ENCODE peak calls at places on chromosomes 2 and 18, in ten cellular contexts. R is MM.1S, X is dorsolateral prefrontal cortex, P is uterus, U is AG04449, T is GM12865, N is cardiac muscle cell, Z is sigmoid colon, K is GM23338, H is suprapubic skin. M is an unnamed sample.
A peak's percentile ranks its signal among the peaks of the same experiment; 100 is the strongest.

GRCh38 chr2:128421286-128421685 is 102.6 kb upstream of the HS6ST1 start:
- DNase-seq in R (no peak), X (peak; percentile 25), P (peak; percentile 7), U (no peak), T (no peak), N (no peak), Z (no peak), K (no peak), H (peak; percentile 48), M (no peak)

GRCh38 chr2:29367986-29368677 is 252.9 kb downstream of the CLIP4 start:
- DNase-seq in R (no peak), X (no peak), P (no peak), U (no peak), T (no peak), N (no peak), Z (no peak), K (no peak), H (no peak), M (no peak)

GRCh38 chr18:74980669-74981068 is 228.3 kb downstream of the PTGR3 start:
- DNase-seq in R (no peak), X (no peak), P (no peak), U (no peak), T (no peak), N (no peak), Z (no peak), K (no peak), H (no peak), M (no peak)

GRCh38 chr2:46829240-46829970 is 86.2 kb downstream of the MCFD2 start:
- DNase-seq in R (no peak), X (no peak), P (no peak), U (no peak), T (no peak), N (no peak), Z (no peak), K (no peak), H (no peak), M (no peak)

GRCh38 chr2:68831688-68832087 is 39.5 kb downstream of the BMP10 start:
- DNase-seq in R (no peak), X (no peak), P (no peak), U (peak; percentile 3), T (no peak), N (no peak), Z (no peak), K (no peak), H (no peak), M (no peak)

GRCh38 chr2:204654679-204655078 is 109.4 kb downstream of the PARD3B start:
- DNase-seq in R (no peak), X (no peak), P (no peak), U (no peak), T (no peak), N (no peak), Z (no peak), K (no peak), H (no peak), M (no peak)

GRCh38 chr18:55251186-55251995 is 292.1 kb upstream of the CCDC68 start:
- DNase-seq in R (no peak), X (no peak), P (peak; percentile 49), U (no peak), T (peak; percentile 68), N (peak; percentile 15), Z (no peak), K (peak; percentile 79), H (no peak), M (no peak)

GRCh38 chr2:152055366-152056108 is 43.3 kb downstream of the CACNB4 start:
- DNase-seq in R (no peak), X (no peak), P (no peak), U (no peak), T (peak; percentile 57), N (no peak), Z (no peak), K (no peak), H (no peak), M (no peak)

GRCh38 chr2:132562245-132562644 is 107.8 kb downstream of the LYPD1 start:
- DNase-seq in R (no peak), X (no peak), P (no peak), U (peak; percentile 28), T (no peak), N (no peak), Z (no peak), K (no peak), H (no peak), M (no peak)

GRCh38 chr2:177549171-177549570 is 156.6 kb downstream of the AGPS start:
- DNase-seq in R (no peak), X (no peak), P (no peak), U (no peak), T (no peak), N (no peak), Z (no peak), K (no peak), H (no peak), M (no peak)
- H3K4me3 ChIP-seq in R (no peak overlapping the region), X (no peak overlapping the region), P (no peak overlapping the region), U (no peak overlapping the region), T (no peak overlapping the region), N (no peak overlapping the region), Z (no peak overlapping the region), K (no peak overlapping the region), H (no peak overlapping the region), M (no peak overlapping the region)

GRCh38 chr2:138818479-138818878 is 38.3 kb upstream of the NXPH2 start:
- DNase-seq in R (no peak), X (no peak), P (no peak), U (no peak), T (no peak), N (no peak), Z (no peak), K (peak; percentile 39), H (no peak), M (no peak)

GRCh38 chr2:138811454-138811853 is 31.3 kb upstream of the NXPH2 start:
- DNase-seq in R (no peak), X (no peak), P (no peak), U (no peak), T (no peak), N (no peak), Z (no peak), K (no peak), H (no peak), M (no peak)

GRCh38 chr2:138819964-138820363 is 39.8 kb upstream of the NXPH2 start:
- DNase-seq in R (no peak), X (no peak), P (no peak), U (no peak), T (no peak), N (no peak), Z (no peak), K (no peak), H (no peak), M (no peak)

GRCh38 chr2:138814123-138814883 is 34.1 kb upstream of the NXPH2 start:
- DNase-seq in R (peak; percentile 14), X (no peak), P (no peak), U (no peak), T (peak; percentile 25), N (no peak), Z (no peak), K (peak; percentile 70), H (no peak), M (peak; percentile 39)
- TF ChIP-seq CTCF in R (no peak), X (peak; percentile 12), P (no peak), U (peak; percentile 6), T (peak; percentile 20), N (peak; percentile 15), Z (no peak), K (peak; percentile 65), H (no peak), M (peak; percentile 45)

GRCh38 chr2:55043841-55044240 is 6.4 kb downstream of the RTN4 start:
- DNase-seq in R (no peak), X (no peak), P (no peak), U (no peak), T (no peak), N (no peak), Z (no peak), K (no peak), H (no peak), M (no peak)
- H3K4me3 ChIP-seq in R (no peak overlapping the region), X (no peak overlapping the region), P (no peak overlapping the region), U (no peak overlapping the region), T (no peak overlapping the region), N (no peak overlapping the region), Z (no peak overlapping the region), K (no peak overlapping the region), H (no peak overlapping the region), M (no peak overlapping the region)

GRCh38 chr2:163610817-163611556 is 124.8 kb downstream of the FIGN start:
- DNase-seq in R (no peak), X (no peak), P (no peak), U (no peak), T (peak; percentile 28), N (no peak), Z (no peak), K (peak; percentile 64), H (no peak), M (peak; percentile 53)
- TF ChIP-seq CTCF in R (no peak), X (peak; percentile 32), P (no peak), U (peak; percentile 4), T (peak; percentile 15), N (no peak), Z (no peak), K (peak; percentile 70), H (no peak), M (peak; percentile 82)

GRCh38 chr18:62506495-62507143 is 16.2 kb upstream of the ZCCHC2 start:
- DNase-seq in R (no peak), X (no peak), P (no peak), U (no peak), T (no peak), N (no peak), Z (no peak), K (no peak), H (no peak), M (no peak)
- H3K4me3 ChIP-seq in R (no peak overlapping the region), X (no peak overlapping the region), P (peak overlapping the region; percentile 36), U (no peak overlapping the region), T (peak overlapping the region; percentile 33), N (no peak overlapping the region), Z (peak overlapping the region; percentile 44), K (no peak overlapping the region), H (peak overlapping the region; percentile 44), M (peak overlapping the region; percentile 41)

GRCh38 chr2:181239400-181239799 is 217.8 kb upstream of the ITGA4 start:
- DNase-seq in R (no peak), X (no peak), P (no peak), U (no peak), T (peak; percentile 53), N (no peak), Z (no peak), K (peak; percentile 58), H (no peak), M (no peak)
- TF ChIP-seq CTCF in R (no peak), X (no peak), P (no peak), U (no peak), T (peak; percentile 24), N (no peak), Z (no peak), K (peak; percentile 63), H (no peak), M (no peak)

DNA sequence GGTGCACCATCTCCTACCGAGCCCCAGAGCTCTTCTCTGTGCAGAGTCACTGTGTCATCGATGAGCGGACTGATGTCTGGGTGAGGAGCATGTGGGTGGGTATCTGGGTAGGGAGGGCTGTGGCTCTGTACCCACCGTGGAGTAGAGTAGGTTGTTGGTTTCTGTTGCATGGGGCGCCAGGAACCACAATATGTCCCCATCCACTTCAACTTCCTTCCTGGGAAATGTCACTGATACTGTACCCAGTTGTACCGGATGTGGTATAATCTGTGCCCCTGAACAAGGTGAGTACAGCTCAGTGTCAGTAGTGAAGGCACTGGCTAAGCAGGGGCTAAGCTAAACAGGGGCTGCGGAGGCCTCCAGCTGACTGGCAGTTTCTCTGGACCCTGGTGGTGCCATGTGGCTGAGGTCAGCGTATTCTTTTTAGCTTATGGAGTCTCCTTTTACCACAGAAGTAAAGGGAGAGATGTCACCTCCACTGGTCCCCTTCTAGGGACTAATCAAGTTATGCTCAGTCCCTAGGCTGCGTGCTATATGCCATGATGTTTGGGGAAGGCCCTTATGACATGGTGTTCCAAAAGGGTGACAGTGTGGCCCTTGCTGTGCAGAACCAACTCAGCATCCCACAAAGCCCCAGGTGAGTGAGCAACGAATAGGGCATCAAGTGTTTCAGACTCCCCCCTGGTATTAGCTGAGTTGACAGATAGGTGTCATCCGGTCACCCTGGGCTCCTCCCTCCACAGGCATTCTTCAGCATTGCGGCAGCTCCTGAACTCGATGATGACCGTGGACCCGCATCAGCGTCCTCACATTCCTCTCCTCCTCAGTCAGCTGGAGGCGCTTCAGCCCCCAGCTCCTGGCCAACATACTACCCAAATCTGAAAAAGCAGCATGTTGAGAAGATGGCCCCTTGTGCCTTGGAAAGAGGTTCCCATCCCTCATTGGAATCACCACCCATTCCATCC is 2.7 kb downstream of the STK16 start:
- DNase-seq in R (peak; percentile 49), X (no peak), P (no peak), U (no peak), T (peak; percentile 47), N (no peak), Z (no peak), K (peak; percentile 54), H (no peak), M (no peak)
- H3K4me3 ChIP-seq in R (no peak overlapping the region), X (no peak overlapping the region), P (no peak overlapping the region), U (no peak overlapping the region), T (no peak overlapping the region), N (no peak overlapping the region), Z (no peak overlapping the region), K (no peak overlapping the region), H (peak overlapping the region; percentile 17), M (no peak overlapping the region)